ENCODE peak calls at places on chromosomes 4 and X, in seven cellular contexts. X is neural crest cell, P is pancreas, V is left lung, A is astrocyte of the spinal cord, O is SK-N-SH, Y is A673. L is an unnamed sample.

GRCh38 chrX:1443496-1444075 is 9.1 kb downstream of the ASMTL start:
- DNase-seq in P (no peak), X (no peak), A (no peak), Y (no peak), V (no peak), O (no peak), L (no peak)

GRCh38 chr4:41609851-41610250 is 71.9 kb downstream of the LIMCH1 start:
- DNase-seq in V (peak), P (no peak), O (no peak), X (no peak), A (no peak), Y (no peak), L (no peak)

GRCh38 chrX:53481816-53482485 is 47.8 kb upstream of the HSD17B10 start:
- DNase-seq in P (peak), A (peak), Y (peak), V (no peak), X (peak), O (peak), L (peak)

GRCh38 chr4:127124919-127125318 is 507.8 kb upstream of the INTU start:
- DNase-seq in Y (peak), X (no peak), P (no peak), O (no peak), A (peak), V (no peak), L (no peak)

GRCh38 chr4:88208146-88208545 is 49.7 kb upstream of the ABCG2 start:
- DNase-seq in Y (no peak), A (no peak), V (no peak), P (no peak), X (no peak), O (no peak), L (no peak)

GRCh38 chrX:72062890-72063289 is 68.8 kb downstream of the RTL5 start:
- DNase-seq in Y (no peak), X (no peak), A (no peak), V (no peak), O (no peak), P (no peak), L (no peak)

GRCh38 chr4:147078875-147079658 is 133.4 kb upstream of the TTC29 start:
- DNase-seq in P (peak), O (peak), A (no peak), Y (peak), V (no peak), X (no peak), L (no peak)

GRCh38 chrX:107118322-107119147 is at the start of gene RBM41:
- DNase-seq in P (peak), O (peak), V (peak), A (peak), Y (peak), X (peak), L (peak)

GRCh38 chrX:15838017-15838416 is 16.6 kb downstream of the AP1S2 start:
- DNase-seq in O (peak), A (no peak), Y (peak), X (peak), V (no peak), P (no peak), L (no peak)

GRCh38 chr4:17327587-17327986 is 184.3 kb downstream of the QDPR start:
- DNase-seq in X (no peak), P (no peak), O (no peak), A (no peak), Y (no peak), V (no peak), L (no peak)

GRCh38 chr4:108492816-108493595 is 127.4 kb upstream of the RPL34 start:
- DNase-seq in O (peak), Y (peak), P (no peak), V (no peak), X (peak), A (peak), L (no peak)

GRCh38 chr4:38985363-38986065 is 46.7 kb downstream of the TMEM156 start:
- DNase-seq in A (no peak), V (no peak), Y (no peak), X (no peak), P (no peak), O (no peak), L (no peak)

GRCh38 chrX:39174761-39175417 is 373.6 kb downstream of the MID1IP1 start:
- DNase-seq in P (no peak), V (no peak), A (no peak), X (no peak), O (no peak), Y (no peak), L (peak)

GRCh38 chr4:139857021-139857420 is 191.4 kb downstream of the MGST2 start:
- DNase-seq in P (no peak), V (no peak), O (peak), X (no peak), A (no peak), Y (peak), L (no peak)

GRCh38 chr4:13329340-13329850 is 154.7 kb downstream of the RAB28 start:
- DNase-seq in O (no peak), X (no peak), V (no peak), A (no peak), P (no peak), Y (no peak), L (no peak)

GRCh38 chr4:99886146-99886545 is 8.1 kb downstream of the LAMTOR3 start:
- DNase-seq in A (peak), X (no peak), V (no peak), O (no peak), Y (no peak), P (no peak), L (no peak)

DNA sequence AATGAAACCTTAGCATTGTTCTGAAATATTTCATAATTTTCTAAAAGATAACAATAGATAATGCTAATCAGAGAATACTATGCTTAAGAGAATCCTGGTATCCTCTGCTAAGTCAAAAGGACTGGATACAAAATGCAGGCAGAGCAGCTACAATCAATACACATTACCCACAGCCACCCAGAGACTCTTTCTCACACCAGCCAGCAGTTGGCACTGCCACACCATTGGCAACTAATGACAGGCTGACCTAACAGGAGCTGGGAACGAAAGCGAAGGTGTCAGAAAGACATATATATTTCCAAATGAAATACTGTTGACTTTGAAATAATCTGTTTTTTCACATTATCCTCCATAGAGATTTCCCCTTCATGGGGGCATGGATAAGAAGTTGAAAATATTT is 122.6 kb upstream of the PLAC1 start:
- DNase-seq in V (no peak), P (no peak), Y (no peak), X (no peak), A (no peak), O (no peak), L (no peak)
- TF ChIP-seq CTCF in V (no peak), P (no peak), Y (no peak), X (no peak), A (no peak), O (no peak), L (no peak)

DNA sequence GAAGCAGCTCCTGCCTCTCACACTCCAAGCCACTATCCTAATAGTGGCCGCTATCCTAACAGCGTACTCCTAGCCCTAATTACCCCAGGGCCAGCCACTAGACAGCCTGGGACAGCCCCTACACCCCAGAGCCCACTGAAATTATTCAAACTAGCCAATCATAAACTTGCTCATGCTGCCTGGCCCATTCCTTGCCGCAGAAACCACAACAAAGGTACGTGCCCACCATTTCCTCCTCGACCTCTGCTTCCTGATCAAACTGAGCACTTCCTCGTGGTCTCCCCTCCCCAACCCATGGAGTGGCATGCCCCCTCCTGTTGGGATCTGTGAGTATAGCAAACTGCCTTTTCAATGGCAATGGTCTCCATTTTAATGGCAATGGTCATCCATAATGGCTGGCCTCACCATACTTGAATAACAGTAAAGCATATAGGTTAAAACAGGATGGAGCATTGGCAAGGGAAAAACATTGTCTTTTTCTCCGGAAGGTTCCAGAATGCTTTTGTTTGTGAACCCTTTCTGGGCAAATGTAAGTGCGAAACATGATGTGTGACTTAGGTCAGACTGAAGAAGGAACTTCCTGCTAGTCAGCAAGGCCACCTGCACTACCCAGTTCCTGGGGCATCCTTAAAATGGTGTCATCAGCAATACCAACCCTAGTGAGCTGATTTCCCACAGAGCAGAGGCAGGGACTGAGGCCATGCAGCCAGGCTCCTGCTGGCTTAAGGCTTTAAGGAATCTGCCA is 107.1 kb upstream of the ATP6AP2 start:
- DNase-seq in P (no peak), V (no peak), O (no peak), Y (no peak), A (no peak), X (no peak), L (no peak)
- TF ChIP-seq CTCF in P (no peak), V (no peak), O (no peak), Y (no peak), A (no peak), X (no peak), L (no peak)

DNA sequence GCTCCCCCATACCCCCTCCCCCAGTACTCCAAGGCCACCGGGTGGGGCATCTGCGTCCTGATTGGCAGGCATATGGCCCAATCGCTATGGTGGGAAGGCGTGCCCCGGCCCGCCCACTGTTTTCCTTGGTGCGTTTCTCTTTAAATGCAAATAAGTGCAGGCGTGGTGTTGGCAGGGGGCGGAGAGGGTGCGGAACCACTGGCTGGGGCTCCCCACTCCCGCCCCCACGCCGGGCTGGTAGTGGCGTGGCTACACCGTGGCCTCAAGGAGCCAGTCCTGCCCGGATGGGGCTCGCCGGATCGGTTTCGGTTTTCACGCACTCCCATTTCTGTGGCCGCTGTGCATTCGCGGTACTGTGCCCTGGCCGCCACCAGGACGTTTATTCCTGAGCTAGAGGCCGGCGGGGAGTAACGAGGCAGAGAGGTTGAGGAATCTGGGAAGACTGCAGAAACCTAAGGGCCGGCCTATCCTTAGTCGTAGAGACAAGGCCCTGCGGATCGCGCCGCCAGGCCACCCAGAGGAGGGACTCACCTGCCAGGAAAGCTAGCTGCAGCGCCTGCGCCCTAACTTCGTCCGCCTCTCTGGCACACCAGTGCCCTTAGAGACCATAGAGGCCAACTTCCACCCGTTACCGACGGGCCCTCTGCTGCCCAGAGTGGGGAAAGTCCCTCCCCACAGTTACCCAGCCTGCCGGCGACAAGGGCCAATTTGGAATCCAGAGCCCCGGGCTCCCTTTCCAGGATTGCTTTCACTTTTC is 405 bp upstream of the AMER1 start:
- DNase-seq in V (peak), A (peak), Y (peak), O (peak), X (peak), P (peak), L (peak)
- TF ChIP-seq CTCF in V (no peak), A (peak), Y (no peak), O (peak), X (peak), P (no peak), L (no peak)

DNA sequence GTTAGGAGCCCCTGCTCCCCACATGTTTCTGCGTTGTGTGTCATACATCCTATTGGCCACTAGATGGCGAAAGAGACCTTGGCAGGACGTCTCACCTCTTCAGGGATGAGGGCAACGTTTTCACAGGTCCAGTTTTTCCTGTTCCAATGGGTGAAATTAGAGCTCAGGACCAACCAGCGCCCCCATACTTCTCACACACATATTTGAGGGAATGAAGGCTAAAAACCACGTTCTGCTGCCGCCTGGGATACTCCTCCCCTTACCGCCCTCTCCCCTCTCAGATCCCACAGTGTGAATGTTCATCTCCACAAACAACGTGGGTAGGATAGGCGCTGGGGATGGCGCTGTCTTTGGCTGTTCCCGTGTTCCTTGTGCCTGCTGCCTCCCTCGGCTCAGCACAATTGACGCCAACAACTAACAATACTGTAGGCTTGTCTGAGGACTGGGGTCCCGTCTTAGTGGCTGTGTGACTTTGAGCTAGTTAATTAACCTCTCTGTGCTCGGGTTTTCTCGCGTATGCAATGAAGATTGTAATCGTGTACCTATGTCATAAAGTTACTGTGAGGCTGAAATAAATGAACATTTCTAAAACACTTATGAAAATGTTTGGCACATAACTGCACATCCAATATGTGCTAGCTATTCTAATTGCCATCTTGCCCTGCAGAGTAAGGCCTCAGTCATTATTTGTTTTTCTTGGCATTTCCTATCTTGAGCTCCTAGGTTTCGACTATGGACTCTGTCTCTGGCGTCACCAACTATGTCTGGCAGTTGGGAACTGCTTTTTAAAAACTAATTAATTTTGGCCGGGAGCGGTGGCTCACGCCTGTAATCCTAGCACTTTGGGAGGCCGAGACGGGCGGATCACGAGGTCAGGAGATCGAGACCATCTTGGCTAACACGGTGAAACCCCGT is 181.3 kb upstream of the STK26 start:
- DNase-seq in O (peak), P (no peak), Y (peak), A (peak), X (peak), V (no peak), L (no peak)
- TF ChIP-seq CTCF in O (peak), P (peak), Y (peak), A (peak), X (peak), V (peak), L (peak)

GRCh38 chr4:22434895-22435294 is 81.0 kb downstream of the ADGRA3 start:
- DNase-seq in Y (peak), P (no peak), O (peak), V (no peak), A (peak), X (peak), L (no peak)
- TF ChIP-seq CTCF in Y (peak), P (no peak), O (peak), V (peak), A (peak), X (peak), L (no peak)